ENCODE peak calls at places on chromosome 6, in five cellular contexts. W is GF-D8, C is HFFc6, I is activated gamma-delta T cell, D is ELR. N is an unnamed sample.

GRCh38 chr6:15535495-15536200 is 127.2 kb downstream of the DTNBP1 start:
- DNase-seq in I (no peak), C (no peak), W (no peak), D (no peak), N (no peak)

GRCh38 chr6:128482642-128483041 is 37.8 kb downstream of the PTPRK start:
- DNase-seq in D (no peak), W (no peak), C (no peak), I (no peak), N (no peak)

GRCh38 chr6:143746202-143747119 is 68.7 kb downstream of the PHACTR2 start:
- DNase-seq in I (no peak), C (no peak), W (no peak), D (no peak), N (no peak)

GRCh38 chr6:160120087-160120486 is 1.5 kb upstream of the SLC22A1 start:
- DNase-seq in W (no peak), C (no peak), D (no peak), I (no peak), N (no peak)

GRCh38 chr6:106070626-106071025 is 15.5 kb upstream of the PRDM1 start:
- DNase-seq in W (no peak), D (no peak), I (no peak), C (no peak), N (no peak)

GRCh38 chr6:42264852-42265390 is 47.3 kb upstream of the MRPS10 start:
- DNase-seq in W (no peak), D (no peak), C (no peak), I (no peak), N (no peak)

GRCh38 chr6:143755301-143755744 is 77.6 kb downstream of the PHACTR2 start:
- DNase-seq in I (no peak), C (no peak), W (no peak), D (no peak), N (peak)

GRCh38 chr6:49919935-49920644 is 43.9 kb downstream of the DEFB114 start:
- DNase-seq in D (no peak), I (no peak), C (no peak), W (no peak), N (no peak)

GRCh38 chr6:158784505-158784904 is 34.7 kb downstream of the EZR start:
- DNase-seq in I (no peak), D (peak), W (no peak), C (peak), N (peak)

GRCh38 chr6:44512868-44513641 is 125.5 kb downstream of the CDC5L start:
- DNase-seq in W (no peak), D (peak), C (no peak), I (no peak), N (peak)

GRCh38 chr6:33417127-33417902 is 592 bp downstream of the CUTA start:
- DNase-seq in D (peak), C (peak), I (no peak), W (no peak), N (peak)

GRCh38 chr6:75691012-75691411 is 58.0 kb upstream of the MYO6 start:
- DNase-seq in D (peak), C (no peak), W (no peak), I (no peak), N (peak)

GRCh38 chr6:39240155-39240757 is 11.0 kb upstream of the KCNK5 start:
- DNase-seq in I (no peak), W (no peak), C (no peak), D (no peak), N (no peak)

GRCh38 chr6:30043744-30044143 is 17.3 kb upstream of the POLR1H start:
- DNase-seq in W (no peak), C (no peak), I (no peak), D (no peak), N (no peak)

GRCh38 chr6:3737831-3738210 is 13.7 kb downstream of the PXDC1 start:
- DNase-seq in W (no peak), C (no peak), I (no peak), D (no peak), N (no peak)

GRCh38 chr6:124512431-124512830 is 449.8 kb upstream of the RNF217 start:
- DNase-seq in D (no peak), C (no peak), I (no peak), W (no peak), N (no peak)

N was measured in M059J.